ENCODE peak calls at places on chromosomes 16 and 17, in five cellular contexts. One of them, this sample, is unnamed.

GRCh38 chr17:20944014-20944905 is 98.6 kb downstream of the USP22 start:
- DNase-seq in AG08395: no peak
- DNase-seq in stimulated activated CD4-positive, alpha-beta T cell treated with anti-CD3 and anti-CD28 coated beads, Interleukin-12 subunit alpha, Interleukin-12 subunit beta, amount 100 ng/mL, for 48 hours: no peak
- DNase-seq in body of pancreas: peak; percentile 93
- DNase-seq in amygdala: no peak
- DNase-seq in this sample: peak; percentile 83

GRCh38 chr17:78179372-78179771 is 7.5 kb downstream of the TK1 start:
- DNase-seq in stimulated activated CD4-positive, alpha-beta T cell treated with anti-CD3 and anti-CD28 coated beads, Interleukin-12 subunit alpha, Interleukin-12 subunit beta, amount 100 ng/mL, for 48 hours: no peak
- DNase-seq in amygdala: no peak
- DNase-seq in body of pancreas: no peak
- DNase-seq in AG08395: peak; percentile 75
- DNase-seq in this sample: no peak

GRCh38 chr17:9802294-9802693 is 10.9 kb upstream of the DHRS7C start:
- DNase-seq in stimulated activated CD4-positive, alpha-beta T cell treated with anti-CD3 and anti-CD28 coated beads, Interleukin-12 subunit alpha, Interleukin-12 subunit beta, amount 100 ng/mL, for 48 hours: no peak
- DNase-seq in AG08395: peak; percentile 31
- DNase-seq in amygdala: no peak
- DNase-seq in body of pancreas: no peak
- DNase-seq in this sample: no peak

GRCh38 chr16:75402821-75403475 is 30.4 kb downstream of the CFDP1 start:
- DNase-seq in stimulated activated CD4-positive, alpha-beta T cell treated with anti-CD3 and anti-CD28 coated beads, Interleukin-12 subunit alpha, Interleukin-12 subunit beta, amount 100 ng/mL, for 48 hours: no peak
- DNase-seq in AG08395: peak; percentile 43
- DNase-seq in amygdala: no peak
- DNase-seq in body of pancreas: peak; percentile 41
- DNase-seq in this sample: no peak

GRCh38 chr17:4607773-4608187 is 23.5 kb downstream of the SMTNL2 start:
- DNase-seq in amygdala: no peak
- DNase-seq in body of pancreas: peak; percentile 58
- DNase-seq in stimulated activated CD4-positive, alpha-beta T cell treated with anti-CD3 and anti-CD28 coated beads, Interleukin-12 subunit alpha, Interleukin-12 subunit beta, amount 100 ng/mL, for 48 hours: no peak
- DNase-seq in AG08395: peak; percentile 42
- DNase-seq in this sample: no peak

GRCh38 chr17:81164464-81165245 is 652 bp upstream of the PVALEF start:
- DNase-seq in AG08395: no peak
- DNase-seq in stimulated activated CD4-positive, alpha-beta T cell treated with anti-CD3 and anti-CD28 coated beads, Interleukin-12 subunit alpha, Interleukin-12 subunit beta, amount 100 ng/mL, for 48 hours: no peak
- DNase-seq in amygdala: peak; percentile 66
- DNase-seq in body of pancreas: peak; percentile 83
- DNase-seq in this sample: no peak

GRCh38 chr17:13273744-13274295 is 256.0 kb upstream of the ELAC2 start:
- DNase-seq in body of pancreas: no peak
- DNase-seq in stimulated activated CD4-positive, alpha-beta T cell treated with anti-CD3 and anti-CD28 coated beads, Interleukin-12 subunit alpha, Interleukin-12 subunit beta, amount 100 ng/mL, for 48 hours: no peak
- DNase-seq in AG08395: peak; percentile 24
- DNase-seq in amygdala: no peak
- DNase-seq in this sample: no peak

GRCh38 chr16:24568392-24568791 is 29.0 kb downstream of the RBBP6 start:
- DNase-seq in body of pancreas: no peak
- DNase-seq in stimulated activated CD4-positive, alpha-beta T cell treated with anti-CD3 and anti-CD28 coated beads, Interleukin-12 subunit alpha, Interleukin-12 subunit beta, amount 100 ng/mL, for 48 hours: no peak
- DNase-seq in amygdala: no peak
- DNase-seq in AG08395: peak; percentile 10
- DNase-seq in this sample: no peak

GRCh38 chr16:81581107-81581506 is 136.5 kb downstream of the CMIP start:
- DNase-seq in AG08395: no peak
- DNase-seq in stimulated activated CD4-positive, alpha-beta T cell treated with anti-CD3 and anti-CD28 coated beads, Interleukin-12 subunit alpha, Interleukin-12 subunit beta, amount 100 ng/mL, for 48 hours: no peak
- DNase-seq in body of pancreas: no peak
- DNase-seq in amygdala: no peak
- DNase-seq in this sample: no peak

GRCh38 chr16:29779474-29779873 is 1.4 kb downstream of the ZG16 start:
- DNase-seq in body of pancreas: no peak
- DNase-seq in AG08395: no peak
- DNase-seq in amygdala: no peak
- DNase-seq in stimulated activated CD4-positive, alpha-beta T cell treated with anti-CD3 and anti-CD28 coated beads, Interleukin-12 subunit alpha, Interleukin-12 subunit beta, amount 100 ng/mL, for 48 hours: no peak
- DNase-seq in this sample: no peak

GRCh38 chr17:36591434-36592315 is at the start of gene DHRS11:
- DNase-seq in body of pancreas: peak; percentile 90
- DNase-seq in stimulated activated CD4-positive, alpha-beta T cell treated with anti-CD3 and anti-CD28 coated beads, Interleukin-12 subunit alpha, Interleukin-12 subunit beta, amount 100 ng/mL, for 48 hours: peak; percentile 74
- DNase-seq in AG08395: peak; percentile 96
- DNase-seq in amygdala: peak; percentile 73
- DNase-seq in this sample: peak; percentile 63

GRCh38 chr17:8341456-8341855 is 1.8 kb downstream of the ODF4 start:
- DNase-seq in stimulated activated CD4-positive, alpha-beta T cell treated with anti-CD3 and anti-CD28 coated beads, Interleukin-12 subunit alpha, Interleukin-12 subunit beta, amount 100 ng/mL, for 48 hours: no peak
- DNase-seq in amygdala: no peak
- DNase-seq in AG08395: no peak
- DNase-seq in body of pancreas: no peak
- DNase-seq in this sample: no peak

GRCh38 chr17:6420173-6420641 is 14.7 kb downstream of the AIPL1 start:
- DNase-seq in amygdala: no peak
- DNase-seq in stimulated activated CD4-positive, alpha-beta T cell treated with anti-CD3 and anti-CD28 coated beads, Interleukin-12 subunit alpha, Interleukin-12 subunit beta, amount 100 ng/mL, for 48 hours: no peak
- DNase-seq in AG08395: peak; percentile 11
- DNase-seq in body of pancreas: peak; percentile 28
- DNase-seq in this sample: no peak

GRCh38 chr17:75345514-75346167 is 56.4 kb upstream of the SLC25A19 start:
- DNase-seq in stimulated activated CD4-positive, alpha-beta T cell treated with anti-CD3 and anti-CD28 coated beads, Interleukin-12 subunit alpha, Interleukin-12 subunit beta, amount 100 ng/mL, for 48 hours: no peak
- DNase-seq in amygdala: no peak
- DNase-seq in body of pancreas: no peak
- DNase-seq in AG08395: no peak
- DNase-seq in this sample: no peak

GRCh38 chr17:18038861-18039534 is at the start of the genes ATPAF2 and GID4:
- DNase-seq in AG08395: peak; percentile 99
- DNase-seq in stimulated activated CD4-positive, alpha-beta T cell treated with anti-CD3 and anti-CD28 coated beads, Interleukin-12 subunit alpha, Interleukin-12 subunit beta, amount 100 ng/mL, for 48 hours: peak; percentile 99
- DNase-seq in amygdala: peak; percentile 98
- DNase-seq in body of pancreas: peak; percentile 100
- DNase-seq in this sample: peak; percentile 99

GRCh38 chr17:5832886-5833285 is 237.3 kb upstream of the WSCD1 start:
- DNase-seq in amygdala: no peak
- DNase-seq in body of pancreas: no peak
- DNase-seq in stimulated activated CD4-positive, alpha-beta T cell treated with anti-CD3 and anti-CD28 coated beads, Interleukin-12 subunit alpha, Interleukin-12 subunit beta, amount 100 ng/mL, for 48 hours: no peak
- DNase-seq in AG08395: peak; percentile 52
- DNase-seq in this sample: peak; percentile 50

GRCh38 chr16:11121909-11122692 is 133.9 kb downstream of the SOCS1 start:
- DNase-seq in body of pancreas: no peak
- DNase-seq in amygdala: no peak
- DNase-seq in stimulated activated CD4-positive, alpha-beta T cell treated with anti-CD3 and anti-CD28 coated beads, Interleukin-12 subunit alpha, Interleukin-12 subunit beta, amount 100 ng/mL, for 48 hours: no peak
- DNase-seq in AG08395: no peak
- DNase-seq in this sample: peak; percentile 29

GRCh38 chr16:88084881-88085280 is 133.6 kb downstream of the BANP start:
- DNase-seq in AG08395: peak; percentile 70
- DNase-seq in stimulated activated CD4-positive, alpha-beta T cell treated with anti-CD3 and anti-CD28 coated beads, Interleukin-12 subunit alpha, Interleukin-12 subunit beta, amount 100 ng/mL, for 48 hours: no peak
- DNase-seq in amygdala: no peak
- DNase-seq in body of pancreas: no peak
- DNase-seq in this sample: no peak

GRCh38 chr17:58318065-58318481 is 10.5 kb downstream of the TSPOAP1 start:
- DNase-seq in body of pancreas: no peak
- DNase-seq in AG08395: no peak
- DNase-seq in amygdala: no peak
- DNase-seq in stimulated activated CD4-positive, alpha-beta T cell treated with anti-CD3 and anti-CD28 coated beads, Interleukin-12 subunit alpha, Interleukin-12 subunit beta, amount 100 ng/mL, for 48 hours: no peak
- DNase-seq in this sample: no peak

GRCh38 chr16:86078121-86078600 is 179.2 kb downstream of the IRF8 start:
- DNase-seq in AG08395: no peak
- DNase-seq in amygdala: no peak
- DNase-seq in body of pancreas: no peak
- DNase-seq in stimulated activated CD4-positive, alpha-beta T cell treated with anti-CD3 and anti-CD28 coated beads, Interleukin-12 subunit alpha, Interleukin-12 subunit beta, amount 100 ng/mL, for 48 hours: no peak
- DNase-seq in this sample: no peak

GRCh38 chr17:2174048-2174447 is 119.1 kb downstream of the HIC1 start:
- DNase-seq in stimulated activated CD4-positive, alpha-beta T cell treated with anti-CD3 and anti-CD28 coated beads, Interleukin-12 subunit alpha, Interleukin-12 subunit beta, amount 100 ng/mL, for 48 hours: no peak
- DNase-seq in amygdala: no peak
- DNase-seq in AG08395: no peak
- DNase-seq in body of pancreas: no peak
- DNase-seq in this sample: no peak

GRCh38 chr17:55062921-55063320 is 94.4 kb downstream of the STXBP4 start:
- DNase-seq in AG08395: peak; percentile 28
- DNase-seq in body of pancreas: no peak
- DNase-seq in amygdala: no peak
- DNase-seq in stimulated activated CD4-positive, alpha-beta T cell treated with anti-CD3 and anti-CD28 coated beads, Interleukin-12 subunit alpha, Interleukin-12 subunit beta, amount 100 ng/mL, for 48 hours: no peak
- DNase-seq in this sample: no peak

GRCh38 chr16:23587726-23588125 is 8.4 kb downstream of the NDUFAB1 start:
- DNase-seq in stimulated activated CD4-positive, alpha-beta T cell treated with anti-CD3 and anti-CD28 coated beads, Interleukin-12 subunit alpha, Interleukin-12 subunit beta, amount 100 ng/mL, for 48 hours: no peak
- DNase-seq in amygdala: no peak
- DNase-seq in AG08395: peak; percentile 80
- DNase-seq in body of pancreas: no peak
- DNase-seq in this sample: no peak

GRCh38 chr16:23692190-23692837 is 13.6 kb downstream of the PLK1 start:
- DNase-seq in AG08395: no peak
- DNase-seq in stimulated activated CD4-positive, alpha-beta T cell treated with anti-CD3 and anti-CD28 coated beads, Interleukin-12 subunit alpha, Interleukin-12 subunit beta, amount 100 ng/mL, for 48 hours: no peak
- DNase-seq in body of pancreas: no peak
- DNase-seq in amygdala: no peak
- DNase-seq in this sample: no peak

GRCh38 chr16:75379339-75379738 is 54.0 kb downstream of the CFDP1 start:
- DNase-seq in AG08395: no peak
- DNase-seq in body of pancreas: no peak
- DNase-seq in stimulated activated CD4-positive, alpha-beta T cell treated with anti-CD3 and anti-CD28 coated beads, Interleukin-12 subunit alpha, Interleukin-12 subunit beta, amount 100 ng/mL, for 48 hours: no peak
- DNase-seq in amygdala: no peak
- DNase-seq in this sample: no peak

GRCh38 chr16:13350000-13350399 is 448.6 kb downstream of the SHISA9 start:
- DNase-seq in AG08395: no peak
- DNase-seq in stimulated activated CD4-positive, alpha-beta T cell treated with anti-CD3 and anti-CD28 coated beads, Interleukin-12 subunit alpha, Interleukin-12 subunit beta, amount 100 ng/mL, for 48 hours: no peak
- DNase-seq in amygdala: no peak
- DNase-seq in body of pancreas: no peak
- DNase-seq in this sample: no peak

GRCh38 chr17:1647802-1648581 is 1.7 kb downstream of the RILP start:
- DNase-seq in AG08395: no peak
- DNase-seq in amygdala: no peak
- DNase-seq in body of pancreas: peak; percentile 55
- DNase-seq in stimulated activated CD4-positive, alpha-beta T cell treated with anti-CD3 and anti-CD28 coated beads, Interleukin-12 subunit alpha, Interleukin-12 subunit beta, amount 100 ng/mL, for 48 hours: no peak
- DNase-seq in this sample: no peak

GRCh38 chr16:84660973-84661372 is 12.7 kb downstream of the KLHL36 start:
- DNase-seq in amygdala: no peak
- DNase-seq in stimulated activated CD4-positive, alpha-beta T cell treated with anti-CD3 and anti-CD28 coated beads, Interleukin-12 subunit alpha, Interleukin-12 subunit beta, amount 100 ng/mL, for 48 hours: no peak
- DNase-seq in body of pancreas: no peak
- DNase-seq in AG08395: peak; percentile 10
- DNase-seq in this sample: no peak

GRCh38 chr16:76970087-76970744 is 220.8 kb upstream of the MON1B start:
- DNase-seq in body of pancreas: peak; percentile 10
- DNase-seq in stimulated activated CD4-positive, alpha-beta T cell treated with anti-CD3 and anti-CD28 coated beads, Interleukin-12 subunit alpha, Interleukin-12 subunit beta, amount 100 ng/mL, for 48 hours: no peak
- DNase-seq in amygdala: no peak
- DNase-seq in AG08395: no peak
- DNase-seq in this sample: no peak

This sample was measured in NCI-H1105.